ENCODE peak calls at places on chromosomes 4 and X, in four cellular contexts. K, H, J and A are unnamed samples.

GRCh38 chrX:133337250-133337649 is 78.0 kb downstream of the GPC4 start:
- DNase-seq in H (no peak), K (no peak), J (peak; percentile 75), A (no peak)

GRCh38 chrX:9538544-9539045 is 73.7 kb downstream of the TBL1X start:
- DNase-seq in K (no peak), J (no peak), H (no peak), A (no peak)

GRCh38 chrX:48489892-48490291 is 13.9 kb downstream of the FTSJ1 start:
- DNase-seq in K (no peak), J (no peak), H (no peak), A (no peak)

GRCh38 chr4:8214091-8214490 is 15.0 kb downstream of the SH3TC1 start:
- DNase-seq in J (no peak), K (no peak), H (no peak), A (no peak)

GRCh38 chr4:148064451-148064850 is 332.6 kb downstream of the ARHGAP10 start:
- DNase-seq in J (no peak), K (no peak), H (no peak), A (no peak)

GRCh38 chr4:175705407-175705806 is 106.7 kb downstream of the GPM6A start:
- DNase-seq in H (no peak), K (no peak), J (no peak), A (no peak)

GRCh38 chr4:77020017-77020416 is 55.8 kb downstream of the CCNI start:
- DNase-seq in K (no peak), H (no peak), J (no peak), A (no peak)

GRCh38 chrX:10620121-10620699 is at the start of gene MID1:
- DNase-seq in J (peak; percentile 66), H (peak; percentile 66), K (peak; percentile 55), A (peak; percentile 75)

GRCh38 chrX:72644946-72645345 is 69.2 kb downstream of the PHKA1 start:
- DNase-seq in J (no peak), H (no peak), K (no peak), A (no peak)

GRCh38 chr4:7333024-7333780 is 101.5 kb downstream of the PSAPL1 start:
- DNase-seq in H (no peak), K (no peak), J (no peak), A (no peak)

GRCh38 chr4:74206088-74206826 is 48.3 kb downstream of the MTHFD2L start:
- DNase-seq in H (no peak), J (no peak), K (no peak), A (no peak)

GRCh38 chrX:42946544-42947223 is 168.7 kb upstream of the PPP1R2C start:
- DNase-seq in J (no peak), H (no peak), K (no peak), A (no peak)

GRCh38 chrX:22987452-22987851 is 12.3 kb upstream of the DDX53 start:
- DNase-seq in K (no peak), H (no peak), J (no peak), A (no peak)

GRCh38 chrX:9342581-9343051 is 122.2 kb upstream of the TBL1X start:
- DNase-seq in H (peak; percentile 87), K (peak; percentile 71), J (peak; percentile 83), A (peak; percentile 82)

GRCh38 chr4:26330946-26331345 is 10.1 kb downstream of the RBPJ start:
- DNase-seq in K (no peak), H (no peak), J (no peak), A (no peak)

GRCh38 chr4:687975-688694 is 816 bp downstream of the SLC49A3 start:
- DNase-seq in H (no peak), K (no peak), J (peak; percentile 49), A (peak; percentile 60)

GRCh38 chr4:121049072-121049599 is 23.2 kb downstream of the NDNF start:
- DNase-seq in H (no peak), J (no peak), K (no peak), A (no peak)

GRCh38 chrX:33211356-33212254 is at the start of gene DMD:
- DNase-seq in K (no peak), H (peak; percentile 48), J (no peak), A (no peak)

GRCh38 chr4:55376698-55377097 is 19.1 kb upstream of the TMEM165 start:
- DNase-seq in K (no peak), J (no peak), H (no peak), A (no peak)

GRCh38 chrX:9312922-9313867 is 151.7 kb upstream of the TBL1X start:
- DNase-seq in J (peak; percentile 66), H (peak; percentile 60), K (peak; percentile 15), A (peak; percentile 57)

GRCh38 chr4:185566972-185567749 is 31.9 kb upstream of the PDLIM3 start:
- DNase-seq in J (no peak), K (no peak), H (no peak), A (no peak)

GRCh38 chrX:25020391-25021131 is 4.8 kb upstream of the ARX start:
- DNase-seq in J (no peak), K (no peak), H (no peak), A (no peak)

GRCh38 chr4:94976371-94977011 is 218.7 kb downstream of the BMPR1B start:
- DNase-seq in J (no peak), H (no peak), K (no peak), A (no peak)

GRCh38 chr4:147924604-147925412 is 192.9 kb downstream of the ARHGAP10 start:
- DNase-seq in J (peak; percentile 31), H (no peak), K (no peak), A (no peak)

GRCh38 chr4:1309261-1310010 is 19.7 kb downstream of the MAEA start:
- DNase-seq in H (peak; percentile 92), J (peak; percentile 68), K (no peak), A (peak; percentile 82)

GRCh38 chrX:19758536-19758935 is 128.9 kb downstream of the SH3KBP1 start:
- DNase-seq in K (no peak), H (no peak), J (no peak), A (no peak)

GRCh38 chrX:30893206-30893605 is 4.2 kb upstream of the TAB3 start:
- DNase-seq in J (peak; percentile 31), K (no peak), H (no peak), A (no peak)

GRCh38 chr4:38757945-38758344 is 24.8 kb downstream of the TLR10 start:
- DNase-seq in J (peak; percentile 33), K (peak; percentile 61), H (no peak), A (no peak)

GRCh38 chr4:77617203-77617602 is 11.6 kb downstream of the CXCL13 start:
- DNase-seq in H (no peak), J (no peak), K (no peak), A (no peak)

GRCh38 chr4:83691998-83692397 is 156.1 kb downstream of the GPAT3 start:
- DNase-seq in J (no peak), H (no peak), K (no peak), A (no peak)

GRCh38 chrX:10615931-10616780 is 4.2 kb downstream of the MID1 start:
- DNase-seq in H (no peak), K (no peak), J (peak; percentile 43), A (no peak)

GRCh38 chr4:96162631-96163030 is 322.7 kb downstream of the PDHA2 start:
- DNase-seq in J (no peak), H (no peak), K (no peak), A (no peak)

GRCh38 chr4:573122-573892 is 2.8 kb downstream of the TMEM271 start:
- DNase-seq in K (no peak), J (no peak), H (no peak), A (no peak)

GRCh38 chr4:785332-786073 is 40.4 kb downstream of the CPLX1 start:
- DNase-seq in H (no peak), J (no peak), K (no peak), A (no peak)

GRCh38 chrX:87525771-87526229 is 8.2 kb downstream of the KLHL4 start:
- DNase-seq in H (no peak), J (no peak), K (no peak), A (no peak)

GRCh38 chr4:142696334-142697122 is 149.6 kb downstream of the INPP4B start:
- DNase-seq in J (no peak), K (no peak), H (no peak), A (no peak)

GRCh38 chr4:120066182-120066524 is 495 bp downstream of the MAD2L1 start:
- DNase-seq in J (no peak), K (no peak), H (no peak), A (no peak)

GRCh38 chr4:128461300-128462103 is 173.9 kb upstream of the PGRMC2 start:
- DNase-seq in K (no peak), J (no peak), H (no peak), A (no peak)

DNA sequence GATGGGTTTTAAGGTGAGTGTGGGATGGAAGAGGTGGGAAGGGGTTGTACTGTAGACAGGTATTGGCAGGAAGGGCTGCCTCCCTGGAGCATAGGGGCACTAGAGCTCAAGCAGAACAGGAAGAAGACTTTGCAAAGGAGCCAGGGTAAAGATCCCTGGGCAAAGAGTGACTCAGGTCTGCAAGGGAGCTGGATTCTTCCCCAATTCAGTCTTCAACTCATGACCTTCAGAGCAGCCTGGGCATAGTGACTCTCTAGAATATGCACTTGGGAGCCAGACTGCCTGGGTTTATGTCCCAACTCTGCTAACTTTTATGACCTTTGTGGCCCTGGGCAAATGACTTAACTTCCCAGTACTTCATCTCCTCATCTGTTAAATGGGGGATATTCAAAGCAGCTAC is 4.0 kb downstream of the LONRF3 start:
- DNase-seq in J (no peak), K (no peak), H (no peak), A (no peak)
- H3K27ac ChIP-seq in J (no peak overlapping the region), K (no peak overlapping the region), H (no peak overlapping the region), A (no peak overlapping the region)

GRCh38 chr4:140168936-140169335 is 15.0 kb upstream of the MAML3 start:
- DNase-seq in K (no peak), J (no peak), H (no peak), A (no peak)

GRCh38 chr4:140172960-140173359 is 19.0 kb upstream of the MAML3 start:
- DNase-seq in K (no peak), J (no peak), H (no peak), A (no peak)

GRCh38 chr4:140176735-140177134 is 22.8 kb upstream of the MAML3 start:
- DNase-seq in H (no peak), J (no peak), K (no peak), A (no peak)

GRCh38 chr4:140170299-140170698 is 16.3 kb upstream of the MAML3 start:
- DNase-seq in K (no peak), J (no peak), H (no peak), A (no peak)

DNA sequence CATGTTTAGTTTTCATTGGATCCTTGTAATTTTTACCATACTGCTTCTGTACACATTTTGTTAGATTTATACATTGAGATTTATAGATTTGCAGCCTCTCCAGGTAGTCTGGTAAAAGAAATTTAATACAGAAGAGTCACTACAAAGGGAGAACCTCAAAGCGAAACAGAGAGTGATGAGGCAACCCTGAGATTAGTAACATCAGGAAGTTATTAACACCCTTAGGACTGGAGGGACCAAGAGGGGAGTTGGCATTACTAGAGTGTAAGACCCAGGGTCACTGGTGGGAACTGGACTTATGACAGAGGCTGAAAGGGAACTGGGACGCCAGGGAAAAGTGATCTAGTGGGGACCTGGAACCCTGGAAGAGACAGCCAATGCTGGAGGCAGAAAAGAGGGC is 20.6 kb upstream of the MAML3 start:
- DNase-seq in H (no peak), J (no peak), K (no peak), A (no peak)
- H3K4me3 ChIP-seq in H (no peak overlapping the region), J (no peak overlapping the region), K (no peak overlapping the region), A (no peak overlapping the region)

GRCh38 chrX:55253528-55253927 is 11.2 kb downstream of the PAGE3 start:
- DNase-seq in H (no peak), K (no peak), J (no peak), A (no peak)
- H3K27ac ChIP-seq in H (no peak overlapping the region), K (no peak overlapping the region), J (no peak overlapping the region), A (no peak overlapping the region)

GRCh38 chr4:88017516-88018302 is 10.3 kb downstream of the PKD2 start:
- DNase-seq in J (no peak), K (no peak), H (no peak), A (no peak)
- H3K4me3 ChIP-seq in J (no peak overlapping the region), K (no peak overlapping the region), H (no peak overlapping the region), A (no peak overlapping the region)